ENCODE peak calls at places on chromosome 16, in eight cellular contexts. D is GM04503; Q is colonic mucosa; B is HTR-8/SVneo; F is activated gamma-delta T cell treated with Interleukin-2 at 50 U/mL for 16 hours; T is stimulated activated naive B cell treated with anti-CD40 and anti-IgM and Interleukin-4, amounts not matched to agents 10 μg/mL and 1 μg/mL and 100 μg/mL, for 72 hours; I is T-helper 1 cell; H is BJ. L is an unnamed sample.

GRCh38 chr16:11949527-11949926 is 7.7 kb upstream of the NPIPB2 start:
- DNase-seq in D (no peak), Q (no peak), B (peak; percentile 59), F (no peak), T (peak; percentile 35), I (no peak), H (no peak), L (no peak)

GRCh38 chr16:24890746-24891145 is 45.0 kb downstream of the SLC5A11 start:
- DNase-seq in D (no peak), Q (no peak), B (no peak), F (no peak), T (no peak), I (no peak), H (no peak), L (no peak)

GRCh38 chr16:4415538-4416199 is 727 bp downstream of the CORO7 start:
- DNase-seq in D (no peak), Q (peak; percentile 75), B (no peak), F (peak; percentile 53), T (peak; percentile 49), I (peak; percentile 54), H (no peak), L (peak; percentile 74)

GRCh38 chr16:7057458-7057857 is 275.2 kb upstream of the RBFOX1 start:
- DNase-seq in D (no peak), Q (no peak), B (no peak), F (no peak), T (no peak), I (no peak), H (no peak), L (no peak)

GRCh38 chr16:19595043-19595767 is 39.7 kb downstream of the VPS35L start:
- DNase-seq in D (no peak), Q (no peak), B (peak; percentile 70), F (no peak), T (no peak), I (no peak), H (peak; percentile 37), L (no peak)

GRCh38 chr16:57732011-57732410 is 3.6 kb upstream of the KATNB1 start:
- DNase-seq in D (peak; percentile 83), Q (no peak), B (no peak), F (no peak), T (no peak), I (no peak), H (peak; percentile 37), L (no peak)

GRCh38 chr16:5851583-5851982 is 754.0 kb upstream of the EEF2KMT start:
- DNase-seq in D (no peak), Q (no peak), B (no peak), F (no peak), T (no peak), I (no peak), H (no peak), L (no peak)

GRCh38 chr16:82037666-82038065 is 2.6 kb downstream of the HSD17B2 start:
- DNase-seq in D (no peak), Q (no peak), B (no peak), F (no peak), T (no peak), I (no peak), H (no peak), L (no peak)

GRCh38 chr16:72500545-72500944 is 328.6 kb upstream of the PMFBP1 start:
- DNase-seq in D (no peak), Q (no peak), B (no peak), F (no peak), T (no peak), I (no peak), H (no peak), L (no peak)

GRCh38 chr16:75810342-75810741 is 84.1 kb upstream of the CPHXL start:
- DNase-seq in D (no peak), Q (no peak), B (no peak), F (no peak), T (no peak), I (no peak), H (no peak), L (no peak)

GRCh38 chr16:5188318-5189025 is 90.9 kb upstream of the EEF2KMT start:
- DNase-seq in D (no peak), Q (no peak), B (no peak), F (no peak), T (no peak), I (no peak), H (no peak), L (no peak)

GRCh38 chr16:89633064-89633631 is 19.7 kb downstream of the DPEP1 start:
- DNase-seq in D (peak; percentile 47), Q (peak; percentile 31), B (no peak), F (no peak), T (no peak), I (no peak), H (peak; percentile 33), L (no peak)

GRCh38 chr16:12413393-12413792 is 390.3 kb downstream of the CPPED1 start:
- DNase-seq in D (no peak), Q (no peak), B (no peak), F (no peak), T (no peak), I (no peak), H (no peak), L (no peak)

GRCh38 chr16:35194681-35195080 is 1735.3 kb downstream of the TP53TG3F start:
- DNase-seq in D (no peak), Q (no peak), B (no peak), F (no peak), T (no peak), I (no peak), H (no peak), L (no peak)

GRCh38 chr16:82653550-82654511 is 27.1 kb downstream of the CDH13 start:
- DNase-seq in D (peak; percentile 77), Q (no peak), B (peak; percentile 77), F (peak; percentile 40), T (no peak), I (peak; percentile 23), H (peak; percentile 71), L (peak; percentile 74)

GRCh38 chr16:27437946-27438345 is 36.0 kb downstream of the IL21R start:
- DNase-seq in D (no peak), Q (no peak), B (no peak), F (no peak), T (no peak), I (no peak), H (no peak), L (no peak)

GRCh38 chr16:152141-153128 is at the start of gene HBZ:
- DNase-seq in D (no peak), Q (no peak), B (no peak), F (no peak), T (no peak), I (no peak), H (no peak), L (no peak)

L was measured in GM06990.